ENCODE peak calls at places on chromosomes 4 and X, in eight cellular contexts. F is heart left ventricle, V is left ventricle myocardium inferior, H is tibial nerve, P is trophoblast cell, Y is hepatocyte, T is thyroid gland, D is cardiac muscle cell. S is an unnamed sample.

GRCh38 chrX:98548550-98548949 is 1664.8 kb downstream of the RPA4 start:
- DNase-seq in P (no peak), T (no peak), V (no peak), Y (no peak), H (no peak), F (no peak), D (no peak), S (no peak)

GRCh38 chr4:2413821-2414610 is 4.4 kb downstream of the ZFYVE28 start:
- DNase-seq in D (peak; percentile 60), P (no peak), T (peak; percentile 53), F (peak; percentile 24), H (no peak), V (no peak), Y (no peak), S (no peak)

GRCh38 chrX:40081679-40082068 is 16.1 kb downstream of the BCOR start:
- DNase-seq in D (no peak), P (no peak), V (no peak), H (no peak), Y (no peak), T (peak; percentile 50), F (no peak), S (no peak)

GRCh38 chrX:1754077-1754476 is 139.2 kb downstream of the ASMT start:
- DNase-seq in T (no peak), D (no peak), H (no peak), F (no peak), V (no peak), P (peak; percentile 88), Y (no peak), S (no peak)

GRCh38 chr4:128601992-128602695 is 207.4 kb upstream of the JADE1 start:
- DNase-seq in V (peak; percentile 24), P (no peak), T (peak; percentile 42), F (peak; percentile 58), H (no peak), Y (peak; percentile 13), D (peak; percentile 85), S (no peak)

GRCh38 chr4:8033067-8033755 is 93.5 kb upstream of the AFAP1 start:
- DNase-seq in H (no peak), P (no peak), F (no peak), Y (no peak), D (no peak), T (no peak), V (no peak), S (no peak)

GRCh38 chrX:372856-373640 is 13.7 kb downstream of the PPP2R3B start:
- DNase-seq in H (no peak), Y (no peak), V (no peak), T (no peak), P (no peak), D (peak; percentile 29), F (no peak), S (no peak)

GRCh38 chrX:108018659-108019381 is 26.0 kb upstream of the VSIG1 start:
- DNase-seq in F (no peak), D (no peak), P (no peak), T (no peak), V (no peak), Y (no peak), H (no peak), S (no peak)

GRCh38 chr4:6200011-6200921 is at the start of gene JAKMIP1:
- DNase-seq in P (peak; percentile 16), F (peak; percentile 55), D (peak; percentile 71), H (peak; percentile 34), V (peak; percentile 64), T (peak; percentile 85), Y (peak; percentile 88), S (peak; percentile 21)
- H3K4me3 ChIP-seq in P (peak within 1 kb of the TSS; percentile 71), F (peak within 1 kb of the TSS; percentile 58), D (peak within 1 kb of the TSS; percentile 95), H (peak within 1 kb of the TSS; percentile 63), V (peak within 1 kb of the TSS; percentile 67), T (peak within 1 kb of the TSS; percentile 3), Y (peak within 1 kb of the TSS; percentile 77), S (peak within 1 kb of the TSS; percentile 36)

GRCh38 chr4:173371292-173372192 is 788 bp downstream of the SAP30 start:
- DNase-seq in D (peak; percentile 86), H (peak; percentile 43), T (peak; percentile 75), F (peak; percentile 77), Y (peak; percentile 78), P (peak; percentile 28), V (peak; percentile 79), S (peak; percentile 65)

GRCh38 chr4:173370130-173370476 is 651 bp upstream of the SAP30 start:
- DNase-seq in V (peak; percentile 72), F (peak; percentile 76), D (no peak), P (no peak), H (peak; percentile 62), Y (no peak), T (peak; percentile 71), S (peak; percentile 88)

GRCh38 chr4:173370477-173371291 is at the start of gene SAP30:
- DNase-seq in D (peak; percentile 99), V (peak; percentile 99), Y (peak; percentile 99), H (peak; percentile 98), T (peak; percentile 99), P (peak; percentile 97), F (peak; percentile 99), S (peak; percentile 99)

GRCh38 chr4:173379929-173380328 is 9.2 kb downstream of the SAP30 start:
- DNase-seq in T (no peak), F (no peak), H (no peak), P (no peak), D (no peak), Y (no peak), V (no peak), S (no peak)

GRCh38 chr4:173374588-173374987 is 3.8 kb downstream of the SAP30 start:
- DNase-seq in F (no peak), T (no peak), P (no peak), D (no peak), H (no peak), Y (no peak), V (no peak), S (no peak)
- H3K27ac ChIP-seq in F (no peak overlapping the region), T (peak overlapping the region; percentile 57), P (no peak overlapping the region), D (no peak overlapping the region), H (no peak overlapping the region), Y (no peak overlapping the region), V (peak overlapping the region; percentile 98), S (peak overlapping the region; percentile 99)

GRCh38 chr4:70996014-70996353 is 2.5 kb downstream of the DCK start:
- DNase-seq in P (no peak), Y (no peak), H (no peak), F (no peak), D (no peak), V (no peak), T (no peak), S (no peak)
- H3K4me1 ChIP-seq in P (no peaks in the 10 kb centered on the region), Y (no peaks in the 10 kb centered on the region), H (no peaks in the 10 kb centered on the region), F (no peaks in the 10 kb centered on the region), D (no peaks in the 10 kb centered on the region), V (peaks cover 45% of the 10 kb centered on the region), T (peaks cover 13% of the 10 kb centered on the region), S (no peaks in the 10 kb centered on the region)

GRCh38 chr4:133152330-133152791 is 3.3 kb downstream of the PCDH10 start:
- DNase-seq in D (peak; percentile 28), V (no peak), H (no peak), F (no peak), T (no peak), P (peak; percentile 33), Y (no peak), S (no peak)
- H3K4me3 ChIP-seq in D (peak overlapping the region; percentile 50), V (peak overlapping the region; percentile 62), H (peak overlapping the region; percentile 58), F (no peak overlapping the region), T (no peak overlapping the region), P (peak overlapping the region; percentile 73), Y (peak overlapping the region; percentile 48), S (peak overlapping the region; percentile 72)

DNA sequence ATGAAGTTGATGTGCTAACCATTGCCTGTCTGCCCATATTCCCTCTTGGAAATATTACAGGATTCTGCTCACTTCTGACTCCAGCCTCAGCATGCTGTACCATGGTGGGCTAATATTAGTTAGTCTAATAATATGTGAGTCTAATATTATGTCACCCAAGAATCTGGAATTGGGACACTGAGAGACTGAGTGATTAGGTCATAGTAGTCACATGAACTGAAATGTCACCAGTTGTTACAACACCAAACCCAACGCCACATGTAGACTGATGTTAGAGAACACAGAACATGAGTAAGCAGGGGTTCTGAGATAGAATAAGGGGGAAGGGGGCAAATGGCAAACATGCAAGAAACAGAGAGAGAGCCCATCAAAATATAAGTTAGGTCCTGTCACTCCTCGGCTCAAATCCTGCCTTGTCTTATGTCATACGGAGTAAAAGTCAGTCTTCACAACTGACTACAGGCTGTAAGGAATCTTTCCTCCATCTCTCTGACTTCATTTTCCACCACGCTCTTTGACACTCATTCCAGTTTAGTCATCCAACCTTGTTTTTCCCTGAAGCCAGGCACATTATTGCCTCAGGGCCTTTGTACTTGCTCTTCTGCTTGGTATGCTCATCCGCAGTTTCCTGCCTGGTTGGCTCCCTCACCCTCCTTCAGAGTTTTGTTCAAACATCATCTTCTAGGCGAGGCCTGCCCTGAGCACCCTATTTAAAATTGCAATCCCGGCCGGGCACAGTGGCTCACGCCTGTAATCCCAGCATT is 9.6 kb upstream of the SLAIN2 start:
- DNase-seq in P (peak; percentile 93), D (peak; percentile 93), T (no peak), V (no peak), Y (peak; percentile 40), F (no peak), H (no peak), S (no peak)
- H3K27ac ChIP-seq in P (peak overlapping the region; percentile 53), D (no peak overlapping the region), T (no peak overlapping the region), V (no peak overlapping the region), Y (peak overlapping the region; percentile 47), F (no peak overlapping the region), H (no peak overlapping the region), S (no peak overlapping the region)

DNA sequence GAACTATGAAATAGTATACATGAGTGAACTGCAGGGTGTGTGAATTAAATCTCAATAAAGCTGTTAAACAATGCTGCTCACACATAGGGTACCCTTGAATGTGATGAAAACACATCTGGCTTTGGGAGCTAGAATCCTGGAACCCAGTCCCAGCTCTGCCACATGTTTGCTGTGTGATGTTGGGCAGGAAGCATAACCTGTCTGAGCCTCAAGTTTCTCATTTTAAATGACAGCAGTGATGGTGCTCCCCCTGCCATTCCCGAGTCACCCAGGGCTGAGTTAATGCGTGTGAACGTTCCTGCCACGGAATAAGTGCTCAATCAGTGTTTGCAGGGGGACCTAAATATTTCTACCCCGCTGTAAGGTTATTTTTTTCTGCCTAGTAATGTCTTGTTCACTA is 10.9 kb downstream of the EVC start:
- DNase-seq in H (no peak), F (no peak), D (no peak), Y (no peak), V (no peak), P (no peak), T (no peak), S (no peak)
- H3K4me1 ChIP-seq in H (peaks cover 10% of the 10 kb centered on the region), F (no peaks in the 10 kb centered on the region), D (no peaks in the 10 kb centered on the region), Y (peaks cover 6% of the 10 kb centered on the region), V (no peaks in the 10 kb centered on the region), P (no peaks in the 10 kb centered on the region), T (peaks cover 11% of the 10 kb centered on the region), S (no peaks in the 10 kb centered on the region)

GRCh38 chr4:98646422-98646821 is 12.0 kb downstream of the TSPAN5 start:
- DNase-seq in V (no peak), Y (no peak), P (no peak), F (no peak), H (no peak), T (no peak), D (no peak), S (no peak)
- H3K4me3 ChIP-seq in V (no peak overlapping the region), Y (no peak overlapping the region), P (no peak overlapping the region), F (no peak overlapping the region), H (no peak overlapping the region), T (no peak overlapping the region), D (no peak overlapping the region), S (no peak overlapping the region)

DNA sequence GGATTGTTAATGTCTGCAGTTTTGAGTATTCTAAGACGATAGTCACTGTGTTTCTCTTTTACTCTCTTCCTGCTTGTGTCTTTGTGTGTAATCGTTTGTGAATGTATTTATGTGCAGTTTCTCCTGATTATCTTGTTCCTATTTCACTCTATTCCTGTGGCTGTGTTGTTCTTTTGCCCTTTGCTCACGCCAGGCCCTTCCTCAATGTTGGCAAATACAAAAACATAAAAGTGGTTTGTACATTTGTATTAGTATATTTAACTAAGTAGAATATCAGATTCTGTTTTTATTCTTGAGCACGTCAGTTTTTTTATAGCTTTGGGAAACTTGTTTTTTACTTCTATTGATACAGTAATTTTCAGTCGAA is 107.6 kb upstream of the BMPR1B start:
- DNase-seq in D (peak; percentile 29), V (no peak), T (no peak), P (no peak), F (no peak), Y (no peak), H (no peak), S (no peak)
- H3K27ac ChIP-seq in D (peak overlapping the region; percentile 6), V (peak overlapping the region; percentile 49), T (no peak overlapping the region), P (no peak overlapping the region), F (no peak overlapping the region), Y (peak overlapping the region; percentile 15), H (no peak overlapping the region), S (peak overlapping the region; percentile 2)

S was measured in tibial artery.